ENCODE peak calls at places on chromosomes 16 and 17, in ten cellular contexts. P is GM23338; R is CD8-positive, alpha-beta memory T cell; M is PC-3; A is osteoblast; C is CD4-positive, CD25-positive, alpha-beta regulatory T cell; E is SJSA1; I is stomach; S is fibroblast of lung; Q is CD8-positive, alpha-beta T cell. H is an unnamed sample.

GRCh38 chr17:50199211-50199633 is 2.2 kb downstream of the COL1A1 start:
- DNase-seq in P (no peak), R (no peak), M (no peak), A (peak; percentile 78), C (no peak), E (peak; percentile 66), I (no peak), S (peak; percentile 27), Q (no peak), H (no peak)

GRCh38 chr16:56726926-56727325 is 3.0 kb upstream of the NUP93 start:
- DNase-seq in P (no peak), R (no peak), M (no peak), A (no peak), C (no peak), E (no peak), I (no peak), S (no peak), Q (no peak), H (no peak)

GRCh38 chr17:63966646-63967265 is 6.0 kb downstream of the SCN4A start:
- DNase-seq in P (no peak), R (no peak), M (no peak), A (no peak), C (no peak), E (no peak), I (no peak), S (no peak), Q (peak; percentile 22), H (no peak)

GRCh38 chr17:66531826-66532439 is 229.5 kb downstream of the PRKCA start:
- DNase-seq in P (no peak), R (no peak), M (no peak), A (peak; percentile 60), C (no peak), E (no peak), I (no peak), S (peak; percentile 38), Q (no peak), H (no peak)

GRCh38 chr17:42027540-42027889 is 7.6 kb downstream of the NKIRAS2 start:
- DNase-seq in P (no peak), R (no peak), M (no peak), A (peak; percentile 60), C (no peak), E (no peak), I (no peak), S (no peak), Q (no peak), H (no peak)

GRCh38 chr16:85916141-85916890 is 17.4 kb downstream of the IRF8 start:
- DNase-seq in P (no peak), R (no peak), M (peak; percentile 27), A (peak; percentile 41), C (no peak), E (no peak), I (peak; percentile 92), S (peak; percentile 18), Q (no peak), H (no peak)

GRCh38 chr17:77847211-77848085 is 111.1 kb upstream of the TNRC6C start:
- DNase-seq in P (no peak), R (no peak), M (no peak), A (peak; percentile 61), C (no peak), E (no peak), I (no peak), S (no peak), Q (no peak), H (no peak)

GRCh38 chr17:58306131-58306951 is 22.3 kb downstream of the TSPOAP1 start:
- DNase-seq in P (no peak), R (no peak), M (no peak), A (peak; percentile 81), C (no peak), E (no peak), I (peak; percentile 24), S (no peak), Q (no peak), H (peak; percentile 58)

GRCh38 chr16:57899771-57900661 is 70.9 kb downstream of the CNGB1 start:
- DNase-seq in P (peak; percentile 86), R (peak; percentile 67), M (peak; percentile 68), A (peak; percentile 86), C (peak; percentile 57), E (peak; percentile 71), I (peak; percentile 81), S (peak; percentile 59), Q (peak; percentile 83), H (no peak)

GRCh38 chr16:80375973-80376372 is 164.8 kb upstream of the DYNLRB2 start:
- DNase-seq in P (no peak), R (no peak), M (no peak), A (no peak), C (no peak), E (peak; percentile 6), I (no peak), S (no peak), Q (no peak), H (no peak)

GRCh38 chr16:74717367-74717766 is 16.7 kb upstream of the MLKL start:
- DNase-seq in P (no peak), R (no peak), M (no peak), A (no peak), C (no peak), E (no peak), I (no peak), S (no peak), Q (no peak), H (no peak)

GRCh38 chr16:74716355-74716754 is 15.7 kb upstream of the MLKL start:
- DNase-seq in P (no peak), R (no peak), M (no peak), A (no peak), C (no peak), E (no peak), I (no peak), S (no peak), Q (no peak), H (no peak)

GRCh38 chr16:74718140-74718539 is 17.5 kb upstream of the MLKL start:
- DNase-seq in P (no peak), R (no peak), M (no peak), A (peak; percentile 54), C (no peak), E (no peak), I (no peak), S (no peak), Q (no peak), H (no peak)

GRCh38 chr16:74720579-74720978 is 19.9 kb upstream of the MLKL start:
- DNase-seq in P (no peak), R (no peak), M (no peak), A (no peak), C (no peak), E (no peak), I (no peak), S (no peak), Q (no peak), H (no peak)

GRCh38 chr16:74718741-74719610 is 18.3 kb upstream of the MLKL start:
- DNase-seq in P (no peak), R (no peak), M (no peak), A (no peak), C (no peak), E (no peak), I (no peak), S (no peak), Q (no peak), H (no peak)
- H3K4me3 ChIP-seq in P (no peak overlapping the region), R (no peak overlapping the region), M (no peak overlapping the region), A (no peak overlapping the region), C (no peak overlapping the region), E (no peak overlapping the region), I (no peak overlapping the region), S (no peak overlapping the region), Q (no peak overlapping the region), H (no peak overlapping the region)

GRCh38 chr16:88927661-88928060 is 49.3 kb downstream of the CBFA2T3 start:
- DNase-seq in P (no peak), R (no peak), M (no peak), A (no peak), C (no peak), E (no peak), I (no peak), S (no peak), Q (no peak), H (no peak)
- H3K4me1 ChIP-seq in P (no peaks in the 10 kb centered on the region), R (no peaks in the 10 kb centered on the region), M (peaks cover 22% of the 10 kb centered on the region), A (peaks cover 17% of the 10 kb centered on the region), C (no peaks in the 10 kb centered on the region), E (peaks cover 20% of the 10 kb centered on the region), I (peaks cover 25% of the 10 kb centered on the region), S (peaks cover 8% of the 10 kb centered on the region), Q (no peaks in the 10 kb centered on the region), H (no peaks in the 10 kb centered on the region)

DNA sequence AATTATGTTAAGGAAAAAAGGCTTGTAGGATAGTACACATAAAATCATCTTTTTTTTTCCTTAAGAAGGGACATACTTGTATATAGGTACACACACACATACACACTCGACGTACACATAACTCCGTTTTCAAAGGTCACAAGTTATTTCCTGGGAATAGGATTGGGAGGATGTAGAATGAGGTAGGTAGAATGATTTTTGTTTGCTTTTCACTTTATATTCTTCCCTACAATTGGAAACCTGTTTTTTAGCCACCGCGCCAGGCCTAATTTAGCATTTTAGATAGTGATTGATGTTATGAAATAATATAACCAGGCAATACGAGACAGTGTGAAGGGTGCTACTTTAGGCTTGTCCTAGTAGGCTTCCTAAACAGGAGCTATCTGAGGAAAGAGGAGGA is 1.8 kb upstream of the HAPSTR1 start:
- DNase-seq in P (no peak), R (no peak), M (no peak), A (no peak), C (no peak), E (no peak), I (no peak), S (no peak), Q (no peak), H (no peak)
- H3K27ac ChIP-seq in P (peak overlapping the region; percentile 88), R (no peak overlapping the region), M (no peak overlapping the region), A (no peak overlapping the region), C (no peak overlapping the region), E (no peak overlapping the region), I (peak overlapping the region; percentile 99), S (no peak overlapping the region), Q (no peak overlapping the region), H (peak overlapping the region; percentile 84)

GRCh38 chr16:73909529-73910035 is 387.0 kb upstream of the PSMD7 start:
- DNase-seq in P (no peak), R (no peak), M (no peak), A (no peak), C (no peak), E (no peak), I (no peak), S (no peak), Q (no peak), H (no peak)
- H3K4me3 ChIP-seq in P (no peak overlapping the region), R (no peak overlapping the region), M (no peak overlapping the region), A (no peak overlapping the region), C (no peak overlapping the region), E (no peak overlapping the region), I (no peak overlapping the region), S (no peak overlapping the region), Q (no peak overlapping the region), H (no peak overlapping the region)

DNA sequence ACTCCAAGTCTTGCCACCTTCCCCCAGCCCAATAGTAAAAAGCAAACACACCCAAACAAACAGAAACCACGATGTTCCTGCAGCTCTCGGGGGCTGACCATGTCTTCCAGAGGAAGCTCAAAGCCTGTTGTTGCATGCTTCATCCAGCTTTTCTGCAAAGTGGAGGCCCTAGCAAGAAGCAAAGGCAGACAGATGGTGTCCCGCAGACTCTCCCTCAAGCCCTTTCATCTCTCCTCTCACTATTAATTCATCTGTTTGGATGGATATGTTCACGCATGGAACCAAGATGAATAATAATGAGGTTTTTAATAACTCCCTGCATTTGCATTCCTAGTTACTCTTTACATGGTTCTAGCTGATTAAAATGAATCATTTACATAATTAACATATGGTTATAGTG is 36.5 kb downstream of the RBFOX1 start:
- DNase-seq in P (no peak), R (no peak), M (no peak), A (no peak), C (no peak), E (no peak), I (no peak), S (no peak), Q (no peak), H (no peak)
- H3K4me1 ChIP-seq in P (no peaks in the 10 kb centered on the region), R (no peaks in the 10 kb centered on the region), M (no peaks in the 10 kb centered on the region), A (no peaks in the 10 kb centered on the region), C (no peaks in the 10 kb centered on the region), E (no peaks in the 10 kb centered on the region), I (no peaks in the 10 kb centered on the region), S (no peaks in the 10 kb centered on the region), Q (no peaks in the 10 kb centered on the region), H (no peaks in the 10 kb centered on the region)

GRCh38 chr17:1834378-1835149 is 4.8 kb downstream of the RPA1 start:
- DNase-seq in P (no peak), R (no peak), M (no peak), A (no peak), C (no peak), E (no peak), I (no peak), S (no peak), Q (no peak), H (no peak)
- H3K27ac ChIP-seq in P (no peak overlapping the region), R (no peak overlapping the region), M (no peak overlapping the region), A (no peak overlapping the region), C (peak overlapping the region; percentile 66), E (no peak overlapping the region), I (no peak overlapping the region), S (no peak overlapping the region), Q (no peak overlapping the region), H (no peak overlapping the region)